ENCODE peak calls at places on chromosomes 3 and 15, in eight cellular contexts. G, L, K, J, M, A, X and V are unnamed samples.

GRCh38 chr15:77027697-77028450 is 32.9 kb downstream of the PSTPIP1 start:
- DNase-seq in G (no peak), L (no peak), K (peak; percentile 55), J (no peak), M (peak; percentile 32), A (no peak), X (peak; percentile 69), V (no peak)

GRCh38 chr3:183697610-183698317 is at the start of gene YEATS2:
- DNase-seq in G (peak; percentile 73), L (peak; percentile 84), K (peak; percentile 86), J (peak; percentile 23), M (peak; percentile 99), A (peak; percentile 82), X (peak; percentile 83), V (peak; percentile 86)

GRCh38 chr3:156160653-156161052 is 40.3 kb downstream of the KCNAB1 start:
- DNase-seq in G (no peak), L (no peak), K (no peak), J (no peak), M (no peak), A (peak; percentile 71), X (no peak), V (no peak)

GRCh38 chr3:167913218-167913902 is 177.8 kb downstream of the SERPINI1 start:
- DNase-seq in G (peak; percentile 46), L (peak; percentile 25), K (peak; percentile 48), J (peak; percentile 31), M (peak; percentile 10), A (no peak), X (peak; percentile 77), V (peak; percentile 8)

GRCh38 chr3:136194409-136195257 is 1.5 kb downstream of the MSL2 start:
- DNase-seq in G (no peak), L (peak; percentile 32), K (peak; percentile 76), J (no peak), M (peak; percentile 35), A (peak; percentile 59), X (peak; percentile 61), V (peak; percentile 65)

GRCh38 chr15:64274541-64274940 is 81.4 kb downstream of the CSNK1G1 start:
- DNase-seq in G (no peak), L (no peak), K (no peak), J (no peak), M (no peak), A (no peak), X (no peak), V (peak; percentile 4)

GRCh38 chr3:50254577-50255250 is 14.2 kb upstream of the SEMA3B start:
- DNase-seq in G (no peak), L (no peak), K (no peak), J (no peak), M (no peak), A (no peak), X (peak; percentile 60), V (no peak)

GRCh38 chr3:153164009-153164550 is 2.1 kb downstream of the RAP2B start:
- DNase-seq in G (no peak), L (no peak), K (peak; percentile 6), J (no peak), M (no peak), A (no peak), X (no peak), V (no peak)

GRCh38 chr3:108118038-108118727 is 27.4 kb upstream of the CD47 start:
- DNase-seq in G (peak; percentile 63), L (no peak), K (no peak), J (no peak), M (no peak), A (no peak), X (no peak), V (no peak)

GRCh38 chr3:60176614-60177013 is 1074.6 kb downstream of the FHIT start:
- DNase-seq in G (no peak), L (no peak), K (no peak), J (no peak), M (no peak), A (no peak), X (no peak), V (no peak)

GRCh38 chr15:72110355-72110754 is 7.6 kb downstream of the MYO9A start:
- DNase-seq in G (peak; percentile 24), L (no peak), K (no peak), J (no peak), M (no peak), A (no peak), X (no peak), V (no peak)

GRCh38 chr3:48685603-48686511 is at the start of gene NCKIPSD:
- DNase-seq in G (peak; percentile 92), L (peak; percentile 96), K (peak; percentile 97), J (peak; percentile 60), M (peak; percentile 98), A (peak; percentile 89), X (peak; percentile 93), V (peak; percentile 94)

GRCh38 chr3:55935241-55935640 is 448.1 kb upstream of the WNT5A start:
- DNase-seq in G (no peak), L (no peak), K (peak; percentile 29), J (no peak), M (no peak), A (no peak), X (no peak), V (no peak)

GRCh38 chr3:8386221-8386620 is 115.4 kb upstream of the LMCD1 start:
- DNase-seq in G (peak; percentile 47), L (no peak), K (no peak), J (no peak), M (no peak), A (no peak), X (no peak), V (no peak)

GRCh38 chr15:95448531-95449210 is 881.8 kb upstream of the NR2F2 start:
- DNase-seq in G (peak; percentile 60), L (no peak), K (no peak), J (no peak), M (no peak), A (no peak), X (no peak), V (no peak)

GRCh38 chr3:50550079-50550736 is 17.3 kb downstream of the C3orf18 start:
- DNase-seq in G (peak; percentile 71), L (peak; percentile 69), K (peak; percentile 81), J (no peak), M (peak; percentile 86), A (peak; percentile 29), X (peak; percentile 89), V (peak; percentile 59)

GRCh38 chr15:99135194-99135593 is 30.3 kb downstream of the SYNM start:
- DNase-seq in G (peak; percentile 70), L (no peak), K (no peak), J (no peak), M (no peak), A (peak; percentile 67), X (no peak), V (no peak)

GRCh38 chr15:79661411-79661810 is 229.3 kb downstream of the MINAR1 start:
- DNase-seq in G (no peak), L (no peak), K (no peak), J (no peak), M (no peak), A (no peak), X (no peak), V (no peak)

GRCh38 chr3:193665370-193665989 is 72.5 kb downstream of the OPA1 start:
- DNase-seq in G (peak; percentile 63), L (peak; percentile 61), K (no peak), J (peak; percentile 23), M (peak; percentile 24), A (peak; percentile 67), X (peak; percentile 35), V (peak; percentile 58)
- TF ChIP-seq CTCF in G (peak; percentile 75), L (peak; percentile 62), K (peak; percentile 67), J (peak; percentile 59), M (peak; percentile 75), A (peak; percentile 57), X (no peak), V (peak; percentile 91)

GRCh38 chr3:57555316-57555715 is 758 bp upstream of the PDE12 start:
- DNase-seq in G (no peak), L (no peak), K (no peak), J (no peak), M (peak; percentile 45), A (no peak), X (no peak), V (no peak)
- TF ChIP-seq EZH2phosphoT487 in G (no peak), L (no peak), K (no peak), J (no peak), M (no peak), A (no peak), X (no peak), V (no peak)

GRCh38 chr3:194314669-194315068 is 36.5 kb downstream of the CPN2 start:
- DNase-seq in G (no peak), L (no peak), K (no peak), J (no peak), M (no peak), A (no peak), X (no peak), V (no peak)

GRCh38 chr3:194313642-194314430 is 37.3 kb downstream of the CPN2 start:
- DNase-seq in G (peak; percentile 12), L (no peak), K (peak; percentile 52), J (no peak), M (peak; percentile 67), A (no peak), X (peak; percentile 64), V (no peak)

GRCh38 chr3:194316918-194317317 is 34.2 kb downstream of the CPN2 start:
- DNase-seq in G (no peak), L (no peak), K (no peak), J (no peak), M (no peak), A (no peak), X (no peak), V (no peak)

GRCh38 chr3:194315088-194315964 is 35.8 kb downstream of the CPN2 start:
- DNase-seq in G (peak; percentile 89), L (peak; percentile 94), K (peak; percentile 95), J (peak; percentile 63), M (peak; percentile 94), A (peak; percentile 92), X (peak; percentile 90), V (peak; percentile 66)

DNA sequence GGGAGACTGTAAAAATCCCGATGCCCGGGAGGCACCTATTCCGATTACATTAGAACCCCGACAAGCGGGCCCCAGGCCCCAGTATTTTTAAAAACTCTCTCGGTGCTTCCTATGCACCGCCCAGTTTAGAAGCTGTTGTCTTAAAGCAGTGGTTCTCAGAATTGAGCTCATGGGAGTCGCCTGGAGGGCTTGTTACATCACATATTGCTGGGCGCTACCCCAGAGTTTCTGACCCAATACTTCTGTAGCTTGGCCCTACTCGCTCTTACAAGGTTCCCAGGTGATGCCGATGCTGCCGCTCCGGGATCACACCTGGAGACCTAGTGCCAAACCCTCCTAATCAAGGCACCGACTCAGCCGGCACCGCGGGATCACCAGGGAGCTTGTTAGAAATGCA is 35.2 kb downstream of the CPN2 start:
- DNase-seq in G (no peak), L (no peak), K (no peak), J (no peak), M (no peak), A (no peak), X (no peak), V (no peak)
- TF ChIP-seq CTCF in G (no peak), L (no peak), K (no peak), J (no peak), M (no peak), A (no peak), X (no peak), V (no peak)

GRCh38 chr15:73950479-73951043 is 24.3 kb downstream of the LOXL1 start:
- DNase-seq in G (no peak), L (no peak), K (no peak), J (no peak), M (no peak), A (no peak), X (no peak), V (no peak)
- TF ChIP-seq EZH2phosphoT487 in G (no peak), L (no peak), K (no peak), J (no peak), M (no peak), A (no peak), X (no peak), V (no peak)

GRCh38 chr15:56869573-56869972 is 48.9 kb upstream of the TCF12 start:
- DNase-seq in G (no peak), L (peak; percentile 15), K (peak; percentile 57), J (peak; percentile 33), M (peak; percentile 27), A (peak; percentile 36), X (peak; percentile 59), V (peak; percentile 29)
- TF ChIP-seq CTCF in G (peak; percentile 47), L (peak; percentile 29), K (peak; percentile 70), J (peak; percentile 75), M (peak; percentile 67), A (peak; percentile 71), X (peak; percentile 81), V (peak; percentile 80)